ENCODE peak calls at places on chromosomes 13 and 19, in nine cellular contexts. U is fibroblast of lung; H is A549; M is foreskin fibroblast; J is left ventricle myocardium inferior; D is epithelial cell of esophagus; I is CD8-positive, alpha-beta memory T cell; P is ascending aorta; Z is GM12864. O is an unnamed sample.

GRCh38 chr19:5071579-5071978 is 102.7 kb downstream of the KDM4B start:
- DNase-seq in U (no peak), I (no peak), H (no peak), Z (no peak), D (no peak), M (no peak), P (no peak), J (no peak), O (no peak)

GRCh38 chr19:1884291-1884718 is 991 bp downstream of the ABHD17A start:
- DNase-seq in U (no peak), Z (no peak), J (no peak), M (no peak), H (no peak), I (peak; percentile 35), D (peak; percentile 32), P (no peak), O (no peak)

GRCh38 chr13:45799451-45799850 is 52.1 kb downstream of the SIAH3 start:
- DNase-seq in Z (no peak), P (no peak), D (no peak), M (no peak), H (no peak), I (no peak), U (no peak), J (peak; percentile 48), O (peak; percentile 53)

GRCh38 chr19:14059093-14059480 is 2.8 kb downstream of the PALM3 start:
- DNase-seq in H (no peak), D (no peak), U (no peak), M (no peak), Z (no peak), J (no peak), I (peak; percentile 43), P (no peak), O (peak; percentile 39)

GRCh38 chr13:47903836-47904235 is 97.2 kb downstream of the SUCLA2 start:
- DNase-seq in I (no peak), M (peak; percentile 18), J (no peak), P (no peak), U (peak; percentile 54), D (peak; percentile 22), H (no peak), Z (no peak), O (no peak)

GRCh38 chr19:12763100-12763499 is 11.5 kb downstream of the BEST2 start:
- DNase-seq in P (no peak), H (no peak), I (no peak), Z (no peak), U (no peak), D (no peak), J (peak; percentile 77), M (no peak), O (no peak)

GRCh38 chr19:58154287-58154678 is 3.7 kb upstream of the ZNF329 start:
- DNase-seq in M (peak; percentile 48), Z (no peak), P (no peak), J (peak; percentile 34), U (peak; percentile 61), I (no peak), D (peak; percentile 37), H (no peak), O (peak; percentile 16)

GRCh38 chr13:112526146-112526853 is 61.7 kb downstream of the TUBGCP3 start:
- DNase-seq in M (no peak), P (no peak), I (no peak), D (no peak), U (no peak), J (no peak), Z (no peak), H (no peak), O (no peak)

GRCh38 chr19:658916-659839 is 3.8 kb downstream of the RNF126 start:
- DNase-seq in J (peak; percentile 65), P (no peak), U (peak; percentile 67), D (peak; percentile 99), H (no peak), I (peak; percentile 79), Z (no peak), M (peak; percentile 55), O (no peak)
- H3K4me3 ChIP-seq in J (peak overlapping the region; percentile 41), P (no peak overlapping the region), U (no peak overlapping the region), D (peak overlapping the region; percentile 27), H (no peak overlapping the region), I (peak overlapping the region; percentile 84), Z (peak overlapping the region; percentile 75), M (no peak overlapping the region), O (no peak overlapping the region)

GRCh38 chr19:39470724-39471339 is 9.8 kb upstream of the TIMM50 start:
- DNase-seq in I (no peak), P (no peak), J (no peak), M (peak; percentile 14), H (no peak), D (no peak), U (peak; percentile 16), Z (no peak), O (no peak)
- H3K4me3 ChIP-seq in I (no peak overlapping the region), P (no peak overlapping the region), J (no peak overlapping the region), M (no peak overlapping the region), H (no peak overlapping the region), D (no peak overlapping the region), U (no peak overlapping the region), Z (no peak overlapping the region), O (no peak overlapping the region)

DNA sequence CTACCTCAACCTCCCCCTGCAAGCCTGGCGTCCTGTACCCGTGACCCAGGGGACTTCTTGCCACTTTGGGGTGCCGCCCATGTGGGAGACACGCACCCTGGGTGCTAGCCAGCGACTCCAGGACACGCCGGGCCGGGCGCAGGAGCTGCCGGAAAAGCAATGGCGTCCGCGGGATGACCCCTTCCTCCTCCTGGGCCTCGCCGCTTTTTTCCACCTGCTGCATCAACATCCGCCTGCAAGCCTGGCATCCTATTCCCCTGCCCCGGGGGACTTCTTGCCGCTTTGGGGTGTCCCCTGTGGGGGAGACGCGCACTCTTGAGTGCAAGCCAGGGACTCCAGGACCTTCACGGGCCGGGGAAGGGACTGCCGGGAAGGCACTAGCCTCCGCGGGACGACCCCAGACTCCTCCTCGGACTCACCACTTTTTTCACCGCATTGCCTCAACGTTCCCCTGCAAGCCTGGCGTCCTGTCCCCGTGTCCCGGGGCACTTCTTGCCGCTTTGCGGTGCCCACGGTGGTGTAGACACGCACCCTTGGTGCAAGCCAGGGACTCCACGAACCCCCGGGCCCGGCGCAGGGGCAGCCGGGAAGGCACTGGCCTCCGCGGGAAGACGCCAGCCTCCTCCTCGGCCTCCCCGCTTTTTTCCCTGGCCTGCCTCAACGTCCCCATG is 237.8 kb downstream of the TUBA3C start:
- DNase-seq in M (no peak), U (no peak), D (no peak), Z (no peak), I (no peak), P (no peak), H (no peak), J (no peak), O (no peak)
- H3K4me3 ChIP-seq in M (no peak overlapping the region), U (no peak overlapping the region), D (no peak overlapping the region), Z (no peak overlapping the region), I (no peak overlapping the region), P (no peak overlapping the region), H (no peak overlapping the region), J (no peak overlapping the region), O (no peak overlapping the region)

DNA sequence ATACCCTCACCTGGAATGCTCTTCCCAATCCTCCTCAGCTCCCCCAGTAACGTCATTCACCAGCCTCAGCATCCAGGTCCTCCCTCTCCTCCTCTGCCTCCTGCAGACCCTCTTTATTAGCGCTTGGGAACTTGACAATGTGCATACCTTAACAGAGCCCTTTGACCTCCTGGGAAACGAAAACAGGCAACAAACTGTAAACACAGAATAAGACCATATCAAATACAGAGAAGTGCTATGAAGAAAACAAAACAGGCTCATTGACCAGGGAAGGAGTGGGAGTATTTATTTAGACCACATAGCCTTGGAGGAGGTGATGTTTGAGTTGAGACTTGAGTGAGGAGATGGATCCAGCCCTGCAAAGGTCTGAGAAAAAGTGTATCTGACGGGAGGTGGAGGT is 107.9 kb upstream of the SLC7A1 start:
- DNase-seq in U (no peak), P (no peak), H (no peak), D (no peak), M (no peak), Z (no peak), J (no peak), I (no peak), O (no peak)
- H3K4me3 ChIP-seq in U (no peak overlapping the region), P (no peak overlapping the region), H (no peak overlapping the region), D (no peak overlapping the region), M (no peak overlapping the region), Z (no peak overlapping the region), J (no peak overlapping the region), I (no peak overlapping the region), O (no peak overlapping the region)

DNA sequence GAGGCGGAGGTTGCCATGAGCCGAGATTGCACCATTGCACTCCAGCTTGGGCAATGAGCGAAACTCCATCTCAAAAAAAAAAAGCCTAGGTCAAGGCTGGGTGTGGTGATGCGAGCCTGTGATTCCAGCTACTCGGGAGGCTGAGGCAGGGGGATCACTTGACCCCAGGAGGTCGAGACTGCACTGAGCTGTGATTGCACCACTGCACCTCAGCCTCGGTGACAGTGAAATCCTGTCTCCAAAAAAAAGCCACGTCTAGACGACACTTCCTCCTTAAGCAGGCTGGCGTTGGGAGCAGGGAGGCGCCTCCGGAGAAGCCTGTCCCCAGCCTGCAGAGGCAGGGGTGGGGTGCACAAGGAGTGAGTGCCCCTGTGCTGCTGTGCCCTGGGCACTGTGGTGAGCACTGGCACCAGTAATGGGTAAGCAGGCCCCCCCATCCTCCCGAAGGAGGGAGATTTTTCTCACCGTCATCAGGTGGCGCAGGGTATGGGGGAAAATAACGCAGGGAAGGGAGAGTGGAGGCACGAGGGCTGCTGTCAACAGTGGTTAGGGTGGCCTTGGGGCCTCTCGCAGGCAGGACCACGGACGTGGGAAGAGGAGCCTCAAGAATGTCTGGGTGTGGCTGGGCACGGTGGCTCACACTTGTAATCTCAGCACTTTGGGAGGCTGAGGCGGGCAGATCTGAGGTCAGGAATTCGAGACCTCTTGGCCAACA is 701 bp downstream of the P2RY11 start:
- DNase-seq in M (no peak), D (no peak), U (no peak), H (no peak), P (no peak), Z (no peak), J (no peak), I (peak; percentile 61), O (no peak)
- H3K4me3 ChIP-seq in M (no peak overlapping the region), D (no peak overlapping the region), U (no peak overlapping the region), H (no peak overlapping the region), P (no peak overlapping the region), Z (peak overlapping the region; percentile 43), J (no peak overlapping the region), I (no peak overlapping the region), O (no peak overlapping the region)

GRCh38 chr13:99843872-99844271 is 127.7 kb downstream of the ZIC5 start:
- DNase-seq in Z (no peak), H (no peak), P (no peak), I (no peak), U (no peak), M (no peak), J (no peak), D (no peak), O (no peak)
- H3K4me3 ChIP-seq in Z (no peak overlapping the region), H (no peak overlapping the region), P (no peak overlapping the region), I (no peak overlapping the region), U (no peak overlapping the region), M (no peak overlapping the region), J (no peak overlapping the region), D (no peak overlapping the region), O (no peak overlapping the region)

DNA sequence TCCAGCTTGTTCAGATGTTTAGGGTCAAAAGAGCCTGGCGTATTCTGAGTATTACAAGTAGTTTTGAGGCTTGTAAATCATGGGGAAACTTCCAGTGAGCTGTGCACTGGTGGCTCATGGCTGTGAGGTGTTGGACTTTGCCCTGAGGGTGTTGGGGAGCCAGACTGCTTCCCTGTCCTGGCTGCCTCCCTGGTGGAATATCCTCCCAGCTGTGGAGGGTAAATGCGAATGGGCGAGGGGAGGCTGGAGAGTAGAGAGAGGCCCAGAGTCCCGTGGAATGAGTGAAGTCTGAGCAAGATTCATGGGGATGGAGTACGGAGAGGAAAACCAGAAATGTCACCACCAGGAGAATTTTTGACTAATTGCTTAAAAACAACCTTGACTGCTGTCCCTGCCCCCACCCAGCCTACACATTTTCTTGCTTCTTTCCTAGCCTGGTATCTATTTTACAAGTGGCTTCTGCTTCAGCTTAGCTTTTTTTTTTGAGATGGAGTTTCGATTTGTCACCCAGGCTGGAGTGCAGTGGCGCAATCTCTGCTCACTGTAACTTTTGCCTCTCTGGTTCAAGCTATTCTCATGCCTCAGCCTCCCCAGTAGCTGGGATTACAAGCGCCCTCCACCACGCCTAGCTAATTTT is 3.7 kb downstream of the SNRPA start:
- DNase-seq in M (no peak), Z (no peak), P (no peak), U (no peak), I (no peak), D (peak; percentile 55), J (no peak), H (no peak), O (no peak)
- H3K4me3 ChIP-seq in M (no peak overlapping the region), Z (peak overlapping the region; percentile 55), P (no peak overlapping the region), U (no peak overlapping the region), I (peak overlapping the region; percentile 53), D (no peak overlapping the region), J (no peak overlapping the region), H (peak overlapping the region; percentile 4), O (no peak overlapping the region)